ENCODE peak calls at places on chromosome 19, in eight cellular contexts. One of them, this sample, is unnamed. For H3K4me1, the result is how much of the 10 kb centered on the place peaks cover.

GRCh38 chr19:42091300-42092266 is 15.6 kb downstream of the ZNF574 start:
- DNase-seq in CD8-positive, alpha-beta T cell: no peak
- DNase-seq in tibial nerve: no peak
- DNase-seq in Peyer's patch: no peak
- DNase-seq in kidney: no peak
- DNase-seq in psoas muscle: no peak
- DNase-seq in stomach: peak
- DNase-seq in PC-3: peak
- DNase-seq in this sample: no peak

GRCh38 chr19:1082165-1082927 is 12.8 kb downstream of the POLR2E start:
- DNase-seq in CD8-positive, alpha-beta T cell: peak
- DNase-seq in tibial nerve: no peak
- DNase-seq in Peyer's patch: peak
- DNase-seq in kidney: peak
- DNase-seq in psoas muscle: peak
- DNase-seq in stomach: peak
- DNase-seq in PC-3: peak
- DNase-seq in this sample: peak

GRCh38 chr19:38434549-38435051 is 1.1 kb downstream of the RYR1 start:
- DNase-seq in CD8-positive, alpha-beta T cell: no peak
- DNase-seq in tibial nerve: peak
- DNase-seq in Peyer's patch: no peak
- DNase-seq in kidney: peak
- DNase-seq in psoas muscle: peak
- DNase-seq in stomach: no peak
- DNase-seq in PC-3: no peak
- DNase-seq in this sample: no peak

GRCh38 chr19:55693336-55693974 is 18.4 kb downstream of the EPN1 start:
- DNase-seq in CD8-positive, alpha-beta T cell: no peak
- DNase-seq in tibial nerve: no peak
- DNase-seq in Peyer's patch: no peak
- DNase-seq in kidney: no peak
- DNase-seq in psoas muscle: no peak
- DNase-seq in stomach: no peak
- DNase-seq in PC-3: no peak
- DNase-seq in this sample: no peak

GRCh38 chr19:12840091-12841079 is 2.1 kb downstream of the MAST1 start:
- DNase-seq in CD8-positive, alpha-beta T cell: no peak
- DNase-seq in tibial nerve: no peak
- DNase-seq in Peyer's patch: no peak
- DNase-seq in kidney: peak
- DNase-seq in psoas muscle: peak
- DNase-seq in stomach: peak
- DNase-seq in PC-3: peak
- DNase-seq in this sample: peak

GRCh38 chr19:29702958-29703320 is 12.1 kb downstream of the C19orf12 start:
- DNase-seq in CD8-positive, alpha-beta T cell: no peak
- DNase-seq in tibial nerve: no peak
- DNase-seq in Peyer's patch: no peak
- DNase-seq in kidney: no peak
- DNase-seq in psoas muscle: no peak
- DNase-seq in stomach: no peak
- DNase-seq in PC-3: no peak
- DNase-seq in this sample: no peak

GRCh38 chr19:38277969-38278680 is 13.8 kb downstream of the SPINT2 start:
- DNase-seq in CD8-positive, alpha-beta T cell: no peak
- DNase-seq in tibial nerve: no peak
- DNase-seq in Peyer's patch: no peak
- DNase-seq in kidney: peak
- DNase-seq in psoas muscle: no peak
- DNase-seq in stomach: peak
- DNase-seq in PC-3: peak
- DNase-seq in this sample: peak

GRCh38 chr19:8050274-8051096 is 2.1 kb upstream of the CCL25 start:
- DNase-seq in CD8-positive, alpha-beta T cell: peak
- DNase-seq in tibial nerve: peak
- DNase-seq in Peyer's patch: peak
- DNase-seq in kidney: peak
- DNase-seq in psoas muscle: peak
- DNase-seq in stomach: peak
- DNase-seq in PC-3: peak
- DNase-seq in this sample: peak

GRCh38 chr19:58227964-58228583 is 640 bp upstream of the ZNF544 start:
- DNase-seq in CD8-positive, alpha-beta T cell: no peak
- DNase-seq in tibial nerve: no peak
- DNase-seq in Peyer's patch: no peak
- DNase-seq in kidney: no peak
- DNase-seq in psoas muscle: no peak
- DNase-seq in stomach: no peak
- DNase-seq in PC-3: no peak
- DNase-seq in this sample: no peak

GRCh38 chr19:13717194-13717643 is 47.1 kb upstream of the MRI1 start:
- DNase-seq in CD8-positive, alpha-beta T cell: no peak
- DNase-seq in tibial nerve: no peak
- DNase-seq in Peyer's patch: no peak
- DNase-seq in kidney: no peak
- DNase-seq in psoas muscle: no peak
- DNase-seq in stomach: no peak
- DNase-seq in PC-3: peak
- DNase-seq in this sample: no peak

GRCh38 chr19:42199440-42200115 is 17.9 kb downstream of the DEDD2 start:
- DNase-seq in CD8-positive, alpha-beta T cell: no peak
- DNase-seq in tibial nerve: no peak
- DNase-seq in Peyer's patch: peak
- DNase-seq in kidney: peak
- DNase-seq in psoas muscle: peak
- DNase-seq in stomach: peak
- DNase-seq in PC-3: no peak
- DNase-seq in this sample: peak

GRCh38 chr19:44607917-44608316 is 5.4 kb upstream of the IGSF23 start:
- DNase-seq in CD8-positive, alpha-beta T cell: no peak
- DNase-seq in tibial nerve: no peak
- DNase-seq in Peyer's patch: no peak
- DNase-seq in kidney: no peak
- DNase-seq in psoas muscle: no peak
- DNase-seq in stomach: no peak
- DNase-seq in PC-3: no peak
- DNase-seq in this sample: no peak

GRCh38 chr19:1945899-1946298 is 4.9 kb downstream of the CSNK1G2 start:
- DNase-seq in CD8-positive, alpha-beta T cell: no peak
- DNase-seq in tibial nerve: peak
- DNase-seq in Peyer's patch: no peak
- DNase-seq in kidney: peak
- DNase-seq in psoas muscle: no peak
- DNase-seq in stomach: peak
- DNase-seq in PC-3: peak
- DNase-seq in this sample: peak

GRCh38 chr19:3982701-3983541 is 2.3 kb downstream of the EEF2 start:
- DNase-seq in CD8-positive, alpha-beta T cell: no peak
- DNase-seq in tibial nerve: no peak
- DNase-seq in Peyer's patch: no peak
- DNase-seq in kidney: no peak
- DNase-seq in psoas muscle: peak
- DNase-seq in stomach: no peak
- DNase-seq in PC-3: peak
- DNase-seq in this sample: no peak

GRCh38 chr19:8459520-8460260 is 14.9 kb downstream of the HNRNPM start:
- DNase-seq in CD8-positive, alpha-beta T cell: no peak
- DNase-seq in tibial nerve: no peak
- DNase-seq in Peyer's patch: no peak
- DNase-seq in kidney: no peak
- DNase-seq in psoas muscle: no peak
- DNase-seq in stomach: no peak
- DNase-seq in PC-3: peak
- DNase-seq in this sample: no peak

GRCh38 chr19:8355631-8356402 is 8.1 kb upstream of the ANGPTL4 start:
- DNase-seq in CD8-positive, alpha-beta T cell: no peak
- DNase-seq in tibial nerve: peak
- DNase-seq in Peyer's patch: no peak
- DNase-seq in kidney: peak
- DNase-seq in psoas muscle: peak
- DNase-seq in stomach: no peak
- DNase-seq in PC-3: peak
- DNase-seq in this sample: peak

GRCh38 chr19:35533822-35534521 is 716 bp downstream of the GAPDHS start:
- DNase-seq in CD8-positive, alpha-beta T cell: no peak
- DNase-seq in tibial nerve: peak
- DNase-seq in Peyer's patch: peak
- DNase-seq in kidney: peak
- DNase-seq in psoas muscle: peak
- DNase-seq in stomach: peak
- DNase-seq in PC-3: no peak
- DNase-seq in this sample: no peak

GRCh38 chr19:35669974-35670373 is 3.7 kb downstream of the UPK1A start:
- DNase-seq in CD8-positive, alpha-beta T cell: no peak
- DNase-seq in tibial nerve: no peak
- DNase-seq in Peyer's patch: no peak
- DNase-seq in kidney: no peak
- DNase-seq in psoas muscle: no peak
- DNase-seq in stomach: no peak
- DNase-seq in PC-3: no peak
- DNase-seq in this sample: no peak

GRCh38 chr19:15108145-15108844 is 1.1 kb downstream of the SYDE1 start:
- DNase-seq in CD8-positive, alpha-beta T cell: no peak
- DNase-seq in tibial nerve: no peak
- DNase-seq in Peyer's patch: no peak
- DNase-seq in kidney: no peak
- DNase-seq in psoas muscle: peak
- DNase-seq in stomach: no peak
- DNase-seq in PC-3: no peak
- DNase-seq in this sample: no peak

GRCh38 chr19:2392366-2392765 is 32.3 kb downstream of the TMPRSS9 start:
- DNase-seq in CD8-positive, alpha-beta T cell: no peak
- DNase-seq in tibial nerve: no peak
- DNase-seq in Peyer's patch: no peak
- DNase-seq in kidney: no peak
- DNase-seq in psoas muscle: no peak
- DNase-seq in stomach: no peak
- DNase-seq in PC-3: no peak
- DNase-seq in this sample: no peak

GRCh38 chr19:2524840-2525723 is 49.2 kb downstream of the GADD45B start:
- DNase-seq in CD8-positive, alpha-beta T cell: no peak
- DNase-seq in tibial nerve: no peak
- DNase-seq in Peyer's patch: no peak
- DNase-seq in kidney: no peak
- DNase-seq in psoas muscle: peak
- DNase-seq in stomach: peak
- DNase-seq in PC-3: peak
- DNase-seq in this sample: no peak

GRCh38 chr19:54422136-54422535 is 6.9 kb downstream of the TTYH1 start:
- DNase-seq in CD8-positive, alpha-beta T cell: no peak
- DNase-seq in tibial nerve: no peak
- DNase-seq in Peyer's patch: no peak
- DNase-seq in kidney: peak
- DNase-seq in psoas muscle: no peak
- DNase-seq in stomach: no peak
- DNase-seq in PC-3: no peak
- DNase-seq in this sample: no peak

GRCh38 chr19:42323473-42323851 is 2.0 kb upstream of the MEGF8 start:
- DNase-seq in CD8-positive, alpha-beta T cell: no peak
- DNase-seq in tibial nerve: no peak
- DNase-seq in Peyer's patch: no peak
- DNase-seq in kidney: no peak
- DNase-seq in psoas muscle: no peak
- DNase-seq in stomach: no peak
- DNase-seq in PC-3: no peak
- DNase-seq in this sample: no peak

GRCh38 chr19:44876930-44877530 is 14.0 kb upstream of the TOMM40 start:
- DNase-seq in CD8-positive, alpha-beta T cell: no peak
- DNase-seq in tibial nerve: no peak
- DNase-seq in Peyer's patch: no peak
- DNase-seq in kidney: no peak
- DNase-seq in psoas muscle: no peak
- DNase-seq in stomach: no peak
- DNase-seq in PC-3: no peak
- DNase-seq in this sample: no peak

GRCh38 chr19:46926201-46927071 is 65.6 kb downstream of the ARHGAP35 start:
- DNase-seq in CD8-positive, alpha-beta T cell: no peak
- DNase-seq in tibial nerve: no peak
- DNase-seq in Peyer's patch: no peak
- DNase-seq in kidney: no peak
- DNase-seq in psoas muscle: no peak
- DNase-seq in stomach: no peak
- DNase-seq in PC-3: peak
- DNase-seq in this sample: no peak
- H3K4me1 ChIP-seq in CD8-positive, alpha-beta T cell: under half
- H3K4me1 ChIP-seq in tibial nerve: half or more
- H3K4me1 ChIP-seq in Peyer's patch: under half
- H3K4me1 ChIP-seq in kidney: under half
- H3K4me1 ChIP-seq in psoas muscle: half or more
- H3K4me1 ChIP-seq in stomach: half or more
- H3K4me1 ChIP-seq in PC-3: half or more
- H3K4me1 ChIP-seq in this sample: under half

DNA sequence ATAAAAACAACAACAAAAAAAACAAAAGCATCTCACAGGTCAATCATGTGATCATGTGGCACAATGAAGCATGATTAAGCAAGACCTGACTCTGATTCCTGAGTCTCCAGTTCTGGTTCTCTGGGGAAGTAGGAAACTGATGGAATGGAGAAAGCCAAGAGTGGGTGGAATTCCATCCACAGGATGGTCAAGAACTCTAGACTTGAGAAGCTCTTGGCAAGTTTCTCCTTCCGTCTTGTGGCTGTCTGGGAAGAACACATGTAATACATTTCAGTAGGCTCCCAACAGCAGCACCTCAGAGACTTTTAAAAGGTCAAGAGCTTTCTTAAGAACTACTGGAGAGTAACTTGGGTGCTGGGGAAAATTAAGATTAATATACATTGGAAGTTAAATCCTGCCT is 78.6 kb upstream of the TSHZ3 start:
- DNase-seq in CD8-positive, alpha-beta T cell: no peak
- DNase-seq in tibial nerve: no peak
- DNase-seq in Peyer's patch: no peak
- DNase-seq in kidney: no peak
- DNase-seq in psoas muscle: no peak
- DNase-seq in stomach: no peak
- DNase-seq in PC-3: no peak
- DNase-seq in this sample: no peak
- TF ChIP-seq CTCF in CD8-positive, alpha-beta T cell: no peak
- TF ChIP-seq CTCF in tibial nerve: no peak
- TF ChIP-seq CTCF in Peyer's patch: no peak
- TF ChIP-seq CTCF in kidney: no peak
- TF ChIP-seq CTCF in psoas muscle: no peak
- TF ChIP-seq CTCF in stomach: no peak
- TF ChIP-seq CTCF in PC-3: no peak
- TF ChIP-seq CTCF in this sample: no peak

GRCh38 chr19:16337809-16338469 is 13.3 kb downstream of the KLF2 start:
- DNase-seq in CD8-positive, alpha-beta T cell: no peak
- DNase-seq in tibial nerve: no peak
- DNase-seq in Peyer's patch: no peak
- DNase-seq in kidney: no peak
- DNase-seq in psoas muscle: no peak
- DNase-seq in stomach: no peak
- DNase-seq in PC-3: no peak
- DNase-seq in this sample: no peak
- H3K4me3 ChIP-seq in CD8-positive, alpha-beta T cell: peak
- H3K4me3 ChIP-seq in tibial nerve: no peak
- H3K4me3 ChIP-seq in Peyer's patch: peak
- H3K4me3 ChIP-seq in kidney: no peak
- H3K4me3 ChIP-seq in psoas muscle: no peak
- H3K4me3 ChIP-seq in stomach: no peak
- H3K4me3 ChIP-seq in PC-3: no peak
- H3K4me3 ChIP-seq in this sample: no peak

GRCh38 chr19:32346901-32347300 is 1.5 kb downstream of the ZNF507 start:
- DNase-seq in CD8-positive, alpha-beta T cell: no peak
- DNase-seq in tibial nerve: no peak
- DNase-seq in Peyer's patch: no peak
- DNase-seq in kidney: no peak
- DNase-seq in psoas muscle: no peak
- DNase-seq in stomach: no peak
- DNase-seq in PC-3: no peak
- DNase-seq in this sample: no peak
- H3K4me1 ChIP-seq in CD8-positive, alpha-beta T cell: under half
- H3K4me1 ChIP-seq in tibial nerve: under half
- H3K4me1 ChIP-seq in Peyer's patch: under half
- H3K4me1 ChIP-seq in kidney: under half
- H3K4me1 ChIP-seq in psoas muscle: under half
- H3K4me1 ChIP-seq in stomach: half or more
- H3K4me1 ChIP-seq in PC-3: half or more
- H3K4me1 ChIP-seq in this sample: under half